ENCODE peak calls at places on chromosomes 16 and 17, in four cellular contexts. U is brain microvascular endothelial cell, G is endothelial cell of umbilical vein, K is GM12865. P is an unnamed sample.

GRCh38 chr16:8669481-8669880 is 4.9 kb upstream of the ABAT start:
- DNase-seq in U (no peak), G (no peak), K (no peak), P (no peak)

GRCh38 chr16:57675752-57676623 is 7.9 kb downstream of the ADGRG3 start:
- DNase-seq in U (no peak), G (no peak), K (no peak), P (no peak)

GRCh38 chr17:50102164-50102991 is 7.2 kb downstream of the PDK2 start:
- DNase-seq in U (no peak), G (no peak), K (no peak), P (no peak)

GRCh38 chr17:68821860-68822693 is 133.1 kb downstream of the ABCA8 start:
- DNase-seq in U (peak), G (peak), K (no peak), P (no peak)

GRCh38 chr16:20707461-20707860 is 10.0 kb upstream of the ACSM1 start:
- DNase-seq in U (no peak), G (no peak), K (no peak), P (no peak)

GRCh38 chr17:42917236-42917603 is 16.6 kb downstream of the G6PC1 start:
- DNase-seq in U (no peak), G (peak), K (no peak), P (no peak)

GRCh38 chr17:42675984-42676423 is 790 bp downstream of the PLEKHH3 start:
- DNase-seq in U (no peak), G (peak), K (peak), P (no peak)

GRCh38 chr16:15446901-15447300 is 12.5 kb downstream of the BMERB1 start:
- DNase-seq in U (no peak), G (no peak), K (no peak), P (no peak)

GRCh38 chr16:56911771-56912541 is 20.0 kb upstream of the HERPUD1 start:
- DNase-seq in U (peak), G (no peak), K (peak), P (no peak)

DNA sequence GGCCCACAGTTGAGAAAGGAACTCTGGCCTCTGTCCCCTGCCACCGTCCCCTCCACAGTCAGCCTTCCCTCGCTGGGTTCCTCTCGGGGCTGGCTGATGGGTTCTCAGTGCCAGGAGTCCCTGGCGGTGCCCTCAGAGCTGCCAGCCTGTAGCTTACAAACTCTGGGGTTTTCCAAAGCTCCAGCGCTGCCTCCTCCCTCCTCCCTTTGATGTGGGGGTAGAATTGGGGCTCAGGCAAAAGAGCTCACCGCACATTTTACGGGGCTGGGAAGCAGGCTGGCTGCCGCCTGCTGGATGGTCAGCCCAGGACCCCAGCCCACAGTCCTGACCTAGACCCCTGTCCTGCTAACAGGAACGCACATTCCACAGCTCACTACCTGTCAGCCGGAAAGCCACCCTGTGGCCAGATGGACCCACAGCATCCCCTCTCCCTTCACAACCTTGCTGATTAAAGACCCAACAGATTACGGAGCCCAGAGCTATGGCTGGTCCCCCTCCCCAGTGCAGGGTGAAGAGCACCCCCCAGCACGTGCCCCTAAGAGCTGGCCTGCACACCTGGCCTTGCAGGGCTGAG is 6.0 kb downstream of the VASN start:
- DNase-seq in U (no peak), G (no peak), K (no peak), P (no peak)
- TF ChIP-seq CTCF in U (peak), G (no peak), K (no peak), P (no peak)

GRCh38 chr16:88442435-88442810 is 10.7 kb upstream of the ZFPM1 start:
- DNase-seq in U (no peak), G (no peak), K (no peak), P (no peak)

GRCh38 chr16:88440686-88441405 is 12.2 kb upstream of the ZFPM1 start:
- DNase-seq in U (no peak), G (no peak), K (no peak), P (no peak)

GRCh38 chr16:88441460-88441859 is 11.6 kb upstream of the ZFPM1 start:
- DNase-seq in U (no peak), G (no peak), K (no peak), P (no peak)

GRCh38 chr16:88444826-88445582 is 8.1 kb upstream of the ZFPM1 start:
- DNase-seq in U (no peak), G (no peak), K (no peak), P (no peak)

DNA sequence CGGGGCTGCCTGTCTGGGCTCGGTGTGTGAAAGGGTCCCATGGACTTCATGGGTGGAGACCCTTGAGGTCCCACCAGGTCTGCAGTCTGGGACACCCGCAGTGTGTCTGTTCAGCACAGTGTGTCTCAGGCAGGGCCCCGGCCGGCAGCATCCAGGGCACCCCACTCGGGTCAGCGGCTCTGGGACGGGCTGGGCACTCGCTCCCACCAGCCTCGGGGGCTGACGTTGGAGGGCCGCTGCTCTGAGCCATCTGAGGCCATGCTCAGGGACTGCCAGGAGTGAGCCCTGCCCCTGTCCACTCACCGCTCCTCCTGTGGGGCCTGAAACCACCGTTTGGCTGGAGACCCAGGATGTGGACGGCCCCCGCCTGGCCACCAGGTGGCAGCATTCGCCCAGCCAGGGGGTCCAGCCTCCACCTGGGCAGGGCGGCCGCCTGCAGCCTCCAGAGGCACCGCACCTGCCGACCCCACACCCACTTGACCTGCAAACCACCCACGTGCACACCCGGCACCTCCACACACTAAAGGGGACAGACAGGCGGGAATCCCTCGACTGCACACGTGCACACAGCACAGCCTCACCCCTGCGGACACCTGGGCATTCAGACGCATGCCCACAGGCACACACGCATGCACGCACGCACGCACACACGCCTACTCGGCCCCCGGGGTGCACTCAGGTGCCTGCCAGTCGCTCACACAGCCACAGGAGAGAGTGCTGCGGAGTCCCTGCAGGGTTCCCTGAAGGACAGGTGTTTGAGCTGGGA is 10.1 kb upstream of the ZFPM1 start:
- DNase-seq in U (peak), G (peak), K (peak), P (peak)
- TF ChIP-seq CTCF in U (peak), G (peak), K (peak), P (peak)

DNA sequence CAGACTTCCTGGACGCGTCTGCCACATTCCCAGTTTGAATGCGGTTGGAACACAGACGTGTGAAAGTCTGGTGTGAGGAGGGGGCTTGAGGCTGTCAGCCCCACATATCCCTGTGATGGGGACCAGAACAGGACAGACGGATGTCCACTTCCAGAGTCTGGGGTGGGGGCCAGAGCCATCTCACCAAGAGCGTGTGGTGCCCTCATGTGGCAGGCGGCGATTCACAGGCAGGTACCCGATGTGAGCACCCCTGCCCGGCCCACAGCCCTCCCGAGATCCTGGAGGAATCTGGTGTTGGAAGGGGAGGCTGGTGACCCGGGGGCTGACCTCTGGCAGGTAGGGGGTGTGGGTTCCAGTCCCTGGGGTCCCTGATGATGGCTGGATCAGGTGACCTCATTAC is 51.5 kb downstream of the ENGASE start:
- DNase-seq in U (no peak), G (no peak), K (no peak), P (no peak)
- TF ChIP-seq CTCF in U (peak), G (no peak), K (peak), P (no peak)

GRCh38 chr17:20787281-20787680 is 207.8 kb downstream of the CDRT15L2 start:
- DNase-seq in U (no peak), G (no peak), K (no peak), P (no peak)
- TF ChIP-seq CTCF in U (no peak), G (no peak), K (no peak), P (no peak)

DNA sequence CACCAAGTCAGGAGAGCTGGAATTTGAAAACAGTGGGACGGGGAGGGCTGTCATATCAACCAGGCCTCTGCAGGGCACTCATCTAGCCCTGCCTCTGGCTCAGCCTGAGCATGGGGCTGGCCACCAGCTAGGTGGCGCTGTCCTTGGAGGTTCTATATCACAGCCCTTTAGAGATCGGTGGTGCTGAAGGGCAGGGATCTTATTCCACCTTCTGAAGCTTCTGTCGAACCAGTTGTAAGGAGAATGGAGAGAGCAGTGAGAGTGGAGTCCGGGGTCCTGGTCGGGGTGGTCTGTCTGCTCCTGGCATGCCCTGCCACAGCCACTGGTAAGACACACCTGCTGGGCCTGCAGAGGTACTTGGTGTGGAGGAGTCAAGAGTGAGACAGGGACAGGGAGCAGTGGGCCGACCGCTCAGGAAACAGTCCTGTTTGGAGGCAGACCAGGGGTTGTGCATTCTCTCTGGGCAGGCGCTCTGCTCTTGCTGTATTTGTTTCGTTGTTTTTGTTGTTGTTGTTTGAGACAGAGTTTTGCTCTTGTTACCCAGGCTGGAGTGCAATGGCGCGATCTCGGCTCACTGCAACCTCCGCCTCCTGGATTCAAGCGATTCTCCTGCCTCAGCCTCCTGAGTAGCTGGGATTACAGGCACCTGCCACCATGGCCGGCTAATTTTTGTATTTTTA is at the start of gene CES3:
- DNase-seq in U (peak), G (peak), K (peak), P (peak)
- TF ChIP-seq CTCF in U (peak), G (peak), K (peak), P (peak)

GRCh38 chr17:75289122-75289831 is at the start of gene SLC25A19:
- DNase-seq in U (peak), G (peak), K (peak), P (peak)
- TF ChIP-seq CTCF in U (peak), G (no peak), K (peak), P (no peak)

GRCh38 chr16:89529097-89529496 is 20.9 kb downstream of the SPG7 start:
- DNase-seq in U (no peak), G (no peak), K (no peak), P (no peak)

GRCh38 chr16:89523680-89524344 is 15.6 kb downstream of the SPG7 start:
- DNase-seq in U (no peak), G (peak), K (no peak), P (no peak)

GRCh38 chr16:89530401-89531381 is 22.5 kb downstream of the SPG7 start:
- DNase-seq in U (no peak), G (no peak), K (no peak), P (no peak)

GRCh38 chr16:89522287-89522686 is 14.1 kb downstream of the SPG7 start:
- DNase-seq in U (no peak), G (no peak), K (no peak), P (no peak)

DNA sequence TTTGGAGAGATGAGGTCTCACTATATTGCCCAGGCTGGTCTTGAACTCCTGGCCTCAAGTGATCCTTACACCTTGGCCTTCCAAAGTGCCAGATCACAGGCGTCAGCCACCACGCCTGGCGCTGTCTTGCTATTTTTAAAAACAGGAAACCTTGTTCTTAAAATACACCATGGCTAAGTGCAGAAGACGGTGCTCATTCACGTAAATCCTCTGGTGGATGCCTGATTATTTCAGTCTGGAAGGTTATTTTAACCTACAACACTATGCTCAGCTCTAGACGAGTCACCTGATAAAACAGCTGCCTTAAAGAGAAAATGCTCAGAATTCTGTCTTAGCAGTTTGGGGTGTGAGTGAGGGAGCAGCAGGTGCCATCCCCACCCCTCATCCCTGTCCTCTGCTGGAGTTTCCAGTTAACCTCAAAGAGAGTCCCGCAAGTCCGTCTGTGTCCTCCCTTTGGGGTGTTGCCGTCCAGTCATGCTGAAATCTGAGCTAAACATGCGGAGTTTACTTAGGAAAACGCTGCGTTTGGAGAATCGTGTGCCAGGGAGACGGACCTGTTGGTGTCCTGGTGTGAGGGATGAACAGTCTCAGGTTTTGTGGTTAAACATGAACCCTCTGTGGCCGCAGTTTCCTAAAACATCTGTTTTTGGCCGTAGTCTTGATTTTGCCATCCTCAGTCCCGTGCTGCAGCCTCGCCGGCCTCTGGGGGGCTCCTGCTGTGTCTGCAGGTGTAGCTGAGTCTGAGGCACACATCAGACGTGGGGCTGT is 17.1 kb downstream of the SPG7 start:
- DNase-seq in U (no peak), G (no peak), K (peak), P (no peak)
- TF ChIP-seq CTCF in U (no peak), G (no peak), K (peak), P (no peak)